ENCODE peak calls at places on chromosomes 11 and 22, in six cellular contexts. T, S, Q, F, X and E are unnamed samples.

GRCh38 chr11:98955551-98955950 is 65.2 kb upstream of the CNTN5 start:
- DNase-seq in T (no peak), S (no peak), Q (no peak), F (no peak), X (no peak), E (no peak)

GRCh38 chr11:105968021-105968697 is 53.9 kb downstream of the MSANTD4 start:
- DNase-seq in T (no peak), S (no peak), Q (no peak), F (no peak), X (no peak), E (no peak)

GRCh38 chr11:71483689-71484088 is 30.7 kb downstream of the NADSYN1 start:
- DNase-seq in T (no peak), S (no peak), Q (no peak), F (no peak), X (no peak), E (no peak)

GRCh38 chr11:91871791-91872190 is 352.8 kb upstream of the FAT3 start:
- DNase-seq in T (no peak), S (no peak), Q (no peak), F (no peak), X (no peak), E (no peak)

GRCh38 chr11:44878696-44879095 is 72.0 kb downstream of the TP53I11 start:
- DNase-seq in T (no peak), S (no peak), Q (no peak), F (no peak), X (no peak), E (no peak)

GRCh38 chr22:42202669-42203068 is 67.8 kb downstream of the TCF20 start:
- DNase-seq in T (no peak), S (no peak), Q (no peak), F (no peak), X (no peak), E (no peak)

GRCh38 chr22:47122441-47123000 is 360.1 kb downstream of the TBC1D22A start:
- DNase-seq in T (no peak), S (no peak), Q (no peak), F (no peak), X (no peak), E (peak)

GRCh38 chr11:68550485-68550817 is 89.9 kb downstream of the PPP6R3 start:
- DNase-seq in T (no peak), S (no peak), Q (no peak), F (no peak), X (no peak), E (no peak)

GRCh38 chr11:113781682-113782081 is 2.1 kb downstream of the CLDN25 start:
- DNase-seq in T (no peak), S (no peak), Q (no peak), F (no peak), X (no peak), E (no peak)

GRCh38 chr11:33977676-33978075 is 73.9 kb upstream of the CAPRIN1 start:
- DNase-seq in T (no peak), S (no peak), Q (no peak), F (no peak), X (no peak), E (no peak)

GRCh38 chr11:73173755-73174494 is 31.8 kb upstream of the FCHSD2 start:
- DNase-seq in T (peak), S (no peak), Q (no peak), F (no peak), X (no peak), E (no peak)

GRCh38 chr22:46456818-46457163 is 80.6 kb downstream of the CELSR1 start:
- DNase-seq in T (no peak), S (no peak), Q (no peak), F (no peak), X (no peak), E (no peak)

GRCh38 chr22:19114984-19115552 is 7.1 kb downstream of the DGCR2 start:
- DNase-seq in T (no peak), S (no peak), Q (no peak), F (no peak), X (no peak), E (peak)

GRCh38 chr11:15893080-15893492 is 463.3 kb downstream of the SOX6 start:
- DNase-seq in T (no peak), S (no peak), Q (no peak), F (no peak), X (peak), E (no peak)

GRCh38 chr22:45572444-45572843 is 69.8 kb downstream of the FBLN1 start:
- DNase-seq in T (no peak), S (no peak), Q (no peak), F (no peak), X (no peak), E (no peak)

GRCh38 chr22:30866811-30867271 is 101.7 kb downstream of the MORC2 start:
- DNase-seq in T (no peak), S (no peak), Q (no peak), F (peak), X (peak), E (peak)

GRCh38 chr22:37659066-37659896 is 758 bp downstream of the PDXP start:
- DNase-seq in T (no peak), S (no peak), Q (no peak), F (no peak), X (peak), E (no peak)

GRCh38 chr11:3008746-3009336 is 16.7 kb upstream of the NAP1L4 start:
- DNase-seq in T (no peak), S (no peak), Q (no peak), F (no peak), X (no peak), E (peak)

GRCh38 chr11:11036185-11037161 is 178.6 kb upstream of the ZBED5 start:
- DNase-seq in T (no peak), S (no peak), Q (peak), F (peak), X (peak), E (no peak)

GRCh38 chr11:107928046-107928766 is at the start of gene RAB39A:
- DNase-seq in T (peak), S (peak), Q (peak), F (peak), X (peak), E (peak)
- H3K4me3 ChIP-seq in T (peak), S (peak), Q (peak), F (peak), X (peak), E (peak)

GRCh38 chr11:134781335-134781970 is 369.4 kb upstream of the B3GAT1 start:
- DNase-seq in T (no peak), S (no peak), Q (no peak), F (no peak), X (no peak), E (no peak)
- TF ChIP-seq EP300 in T (no peak), S (no peak), Q (no peak), F (no peak), X (no peak), E (no peak)

GRCh38 chr11:931385-931784 is 5.7 kb downstream of the AP2A2 start:
- DNase-seq in T (no peak), S (no peak), Q (no peak), F (no peak), X (no peak), E (no peak)

GRCh38 chr11:933002-933820 is 7.5 kb downstream of the AP2A2 start:
- DNase-seq in T (no peak), S (no peak), Q (no peak), F (no peak), X (no peak), E (no peak)

GRCh38 chr11:933936-934335 is 8.3 kb downstream of the AP2A2 start:
- DNase-seq in T (no peak), S (no peak), Q (no peak), F (no peak), X (no peak), E (no peak)

GRCh38 chr11:934437-934950 is 8.8 kb downstream of the AP2A2 start:
- DNase-seq in T (no peak), S (no peak), Q (no peak), F (no peak), X (no peak), E (no peak)

GRCh38 chr11:932435-932834 is 6.8 kb downstream of the AP2A2 start:
- DNase-seq in T (no peak), S (no peak), Q (no peak), F (no peak), X (no peak), E (no peak)
- H3K4me3 ChIP-seq in T (no peak), S (no peak), Q (no peak), F (no peak), X (no peak), E (no peak)

DNA sequence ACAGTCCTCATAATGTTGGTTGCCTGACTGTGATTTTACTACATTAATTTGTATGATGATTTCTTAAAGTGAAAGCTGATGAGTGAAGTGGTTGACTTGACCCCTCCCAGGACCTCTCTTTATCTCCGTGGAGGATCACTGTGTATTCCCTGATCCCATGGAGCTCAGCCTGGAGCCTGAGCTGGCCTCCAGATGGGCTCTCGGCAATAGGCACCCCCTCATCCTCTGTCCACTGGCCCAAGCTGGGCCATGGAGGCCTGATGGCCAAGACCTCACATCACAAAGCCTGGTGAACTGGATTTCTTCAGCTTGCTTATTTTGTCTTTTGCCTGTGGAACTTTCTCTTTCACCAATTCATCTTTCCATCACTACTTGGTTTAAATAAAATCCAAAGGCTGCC is 75.2 kb downstream of the WNT11 start:
- DNase-seq in T (no peak), S (no peak), Q (no peak), F (no peak), X (peak), E (no peak)
- TF ChIP-seq EP300 in T (no peak), S (no peak), Q (no peak), F (no peak), X (no peak), E (no peak)

DNA sequence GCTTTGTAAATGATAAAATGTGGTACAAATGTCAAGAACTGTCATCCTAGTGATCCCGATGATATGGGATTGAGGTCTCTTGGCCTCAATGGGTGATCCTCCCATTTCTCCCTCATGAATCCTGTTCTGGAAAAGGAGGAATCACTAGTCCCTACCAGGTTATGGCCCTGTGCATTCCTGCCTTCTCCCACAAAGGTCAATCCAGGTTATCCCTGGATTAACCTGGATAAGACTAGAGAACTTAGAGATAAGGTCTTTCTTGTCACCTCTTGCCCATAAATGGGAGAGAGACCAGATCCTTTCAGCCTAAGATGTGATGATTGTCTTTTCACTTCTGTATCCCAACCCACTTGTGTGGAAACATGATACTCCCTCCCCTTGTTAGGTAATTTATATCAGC is 396.7 kb downstream of the BUD13 start:
- DNase-seq in T (no peak), S (no peak), Q (no peak), F (no peak), X (no peak), E (no peak)
- H3K4me3 ChIP-seq in T (no peak), S (no peak), Q (no peak), F (no peak), X (no peak), E (no peak)

DNA sequence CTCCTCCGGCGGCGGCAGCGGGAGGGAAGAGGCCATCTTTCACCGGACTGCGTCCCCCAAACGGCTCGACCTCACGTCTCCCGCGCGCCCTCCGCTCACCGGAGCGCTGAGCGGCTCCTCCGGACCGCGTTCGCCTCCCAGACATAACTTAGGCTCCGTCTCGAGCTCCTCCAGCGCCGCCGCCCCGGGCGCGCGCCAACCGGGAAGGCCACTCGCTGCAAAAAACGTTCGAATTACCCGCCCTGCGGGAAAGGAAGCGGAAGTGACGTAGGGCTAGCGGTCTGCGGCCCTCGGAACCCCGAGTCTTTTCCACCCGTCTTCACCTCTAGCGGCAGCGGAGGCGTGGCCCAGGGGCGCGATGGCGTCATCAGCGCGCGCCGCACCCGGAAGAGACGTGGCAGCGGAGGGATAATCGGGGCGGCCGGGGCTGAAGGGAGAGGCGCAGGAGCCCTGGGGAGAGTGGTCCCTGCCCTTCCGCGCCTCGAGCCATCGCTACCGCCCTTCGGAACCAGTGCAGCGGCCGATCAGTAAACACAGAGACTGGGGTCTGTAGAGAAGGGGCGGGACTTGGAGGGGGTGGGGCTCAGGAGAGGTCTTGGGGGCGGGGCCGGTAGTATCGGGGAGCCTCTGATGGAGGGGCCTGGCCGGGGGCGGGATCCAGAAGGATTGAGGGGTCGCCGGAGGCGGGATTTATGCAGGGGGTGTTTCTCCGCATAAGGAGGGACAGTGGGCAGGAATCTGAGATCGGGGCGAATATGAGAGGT is at the start of the genes CDCA5 and ZFPL1:
- DNase-seq in T (peak), S (peak), Q (peak), F (peak), X (peak), E (peak)
- TF ChIP-seq EP300 in T (no peak), S (peak), Q (peak), F (no peak), X (peak), E (no peak)